ENCODE peak calls at places on chromosome 15, in five cellular contexts. Q, V, A, J and U are unnamed samples.
A peak's percentile ranks its signal among the peaks of the same experiment; 100 is the strongest.

GRCh38 chr15:29135702-29136426 is 133.8 kb downstream of the NSMCE3 start:
- DNase-seq in Q (no peak), V (no peak), A (no peak), J (no peak), U (no peak)

GRCh38 chr15:101723161-101723873 is 956 bp downstream of the TARS3 start:
- DNase-seq in Q (peak; percentile 29), V (peak; percentile 7), A (peak; percentile 61), J (no peak), U (peak; percentile 37)

GRCh38 chr15:48722764-48723661 is 77.5 kb upstream of the FBN1 start:
- DNase-seq in Q (no peak), V (no peak), A (peak; percentile 66), J (no peak), U (peak; percentile 83)

GRCh38 chr15:48046813-48047483 is 73.8 kb upstream of the SLC24A5 start:
- DNase-seq in Q (no peak), V (no peak), A (no peak), J (no peak), U (no peak)

GRCh38 chr15:71237456-71238188 is 122.4 kb downstream of the THSD4 start:
- DNase-seq in Q (no peak), V (no peak), A (peak; percentile 52), J (peak; percentile 35), U (peak; percentile 95)

GRCh38 chr15:98842192-98842972 is 165.2 kb downstream of the PGPEP1L start:
- DNase-seq in Q (no peak), V (no peak), A (no peak), J (no peak), U (no peak)

GRCh38 chr15:84772467-84772866 is 24.1 kb downstream of the ZNF592 start:
- DNase-seq in Q (no peak), V (no peak), A (no peak), J (no peak), U (no peak)

GRCh38 chr15:47620960-47621681 is 96.2 kb upstream of the SEMA6D start:
- DNase-seq in Q (no peak), V (no peak), A (no peak), J (no peak), U (no peak)

GRCh38 chr15:63474810-63475316 is 29.5 kb upstream of the USP3 start:
- DNase-seq in Q (no peak), V (no peak), A (no peak), J (no peak), U (no peak)

GRCh38 chr15:65055201-65055870 is 10.1 kb downstream of the SLC51B start:
- DNase-seq in Q (no peak), V (no peak), A (no peak), J (peak; percentile 60), U (no peak)

GRCh38 chr15:85752591-85752990 is 42.1 kb downstream of the KLHL25 start:
- DNase-seq in Q (no peak), V (no peak), A (no peak), J (no peak), U (no peak)

GRCh38 chr15:93028632-93029612 is 60.1 kb downstream of the RGMA start:
- DNase-seq in Q (peak; percentile 80), V (no peak), A (peak; percentile 83), J (peak; percentile 72), U (peak; percentile 89)

GRCh38 chr15:39748276-39748675 is 34.4 kb downstream of the FSIP1 start:
- DNase-seq in Q (no peak), V (no peak), A (no peak), J (no peak), U (no peak)

GRCh38 chr15:67175643-67176071 is 78.8 kb downstream of the AAGAB start:
- DNase-seq in Q (no peak), V (no peak), A (no peak), J (peak; percentile 37), U (no peak)

GRCh38 chr15:66650433-66650832 is 51.6 kb upstream of the SMAD6 start:
- DNase-seq in Q (no peak), V (no peak), A (peak; percentile 57), J (no peak), U (peak; percentile 38)

GRCh38 chr15:38252481-38253311 is at the start of gene SPRED1:
- DNase-seq in Q (peak; percentile 71), V (no peak), A (peak; percentile 57), J (peak; percentile 69), U (peak; percentile 62)

GRCh38 chr15:93037341-93038063 is 51.5 kb downstream of the RGMA start:
- DNase-seq in Q (peak; percentile 72), V (no peak), A (peak; percentile 58), J (peak; percentile 67), U (peak; percentile 53)

GRCh38 chr15:90955911-90956310 is 1.2 kb downstream of the RCCD1 start:
- DNase-seq in Q (no peak), V (no peak), A (no peak), J (no peak), U (no peak)

GRCh38 chr15:25789206-25789605 is 73.9 kb downstream of the ATP10A start:
- DNase-seq in Q (no peak), V (no peak), A (no peak), J (peak; percentile 38), U (peak; percentile 53)

GRCh38 chr15:70672081-70672480 is 91.3 kb downstream of the UACA start:
- DNase-seq in Q (no peak), V (peak; percentile 70), A (no peak), J (no peak), U (no peak)

GRCh38 chr15:41557673-41558399 is 1.2 kb upstream of the TYRO3 start:
- DNase-seq in Q (peak; percentile 90), V (peak; percentile 87), A (peak; percentile 86), J (peak; percentile 89), U (peak; percentile 75)

GRCh38 chr15:78682693-78683410 is 41.8 kb upstream of the CHRNB4 start:
- DNase-seq in Q (no peak), V (no peak), A (no peak), J (no peak), U (no peak)

GRCh38 chr15:29622637-29623036 is 199.6 kb downstream of the TJP1 start:
- DNase-seq in Q (no peak), V (no peak), A (no peak), J (no peak), U (no peak)

GRCh38 chr15:64092075-64092820 is 1.4 kb downstream of the CIAO2A start:
- DNase-seq in Q (no peak), V (peak; percentile 51), A (no peak), J (no peak), U (no peak)